ENCODE peak calls at places on chromosomes 7 and 10, in nine cellular contexts. K is breast epithelium, B is HFFc6, T is endothelial cell, O is AG10803, J is right lobe of liver, Y is colonic mucosa, R is neural crest cell, H is IMR-90. Z is an unnamed sample.

GRCh38 chr10:49177391-49178355 is 10.5 kb downstream of the TMEM273 start:
- DNase-seq in K (no peak), B (peak), T (no peak), O (peak), J (no peak), Y (peak), R (no peak), H (peak), Z (no peak)

GRCh38 chr10:126549326-126549725 is 121.2 kb downstream of the C10orf90 start:
- DNase-seq in K (no peak), B (no peak), T (no peak), O (peak), J (no peak), Y (no peak), R (no peak), H (no peak), Z (no peak)

GRCh38 chr10:29648114-29648982 is 13.6 kb upstream of the SVIL start:
- DNase-seq in K (no peak), B (no peak), T (no peak), O (peak), J (no peak), Y (peak), R (no peak), H (peak), Z (no peak)

GRCh38 chr7:139230078-139230477 is 959 bp upstream of the UBN2 start:
- DNase-seq in K (no peak), B (no peak), T (no peak), O (no peak), J (no peak), Y (no peak), R (no peak), H (no peak), Z (no peak)

GRCh38 chr7:8176370-8177081 is 85.4 kb downstream of the ICA1 start:
- DNase-seq in K (no peak), B (no peak), T (no peak), O (no peak), J (no peak), Y (no peak), R (no peak), H (no peak), Z (no peak)

GRCh38 chr10:22251751-22252285 is 34.0 kb upstream of the EBLN1 start:
- DNase-seq in K (peak), B (no peak), T (peak), O (peak), J (peak), Y (peak), R (peak), H (no peak), Z (no peak)

GRCh38 chr7:25988640-25989039 is 163.4 kb upstream of the NFE2L3 start:
- DNase-seq in K (no peak), B (no peak), T (no peak), O (no peak), J (no peak), Y (no peak), R (no peak), H (no peak), Z (no peak)

GRCh38 chr10:131874991-131875451 is 25.8 kb upstream of the PPP2R2D start:
- DNase-seq in K (peak), B (peak), T (peak), O (peak), J (peak), Y (peak), R (peak), H (peak), Z (peak)

GRCh38 chr7:45881759-45882464 is 6.4 kb upstream of the IGFBP1 start:
- DNase-seq in K (no peak), B (peak), T (no peak), O (peak), J (peak), Y (no peak), R (no peak), H (peak), Z (no peak)

GRCh38 chr10:69630651-69631400 is 779 bp downstream of the FAM241B start:
- DNase-seq in K (no peak), B (no peak), T (no peak), O (no peak), J (no peak), Y (no peak), R (no peak), H (no peak), Z (no peak)

GRCh38 chr7:14394786-14395185 is 405.3 kb upstream of the ETV1 start:
- DNase-seq in K (no peak), B (no peak), T (no peak), O (no peak), J (no peak), Y (no peak), R (no peak), H (no peak), Z (no peak)

GRCh38 chr7:95262875-95263274 is 61.5 kb downstream of the PON1 start:
- DNase-seq in K (no peak), B (no peak), T (no peak), O (no peak), J (no peak), Y (no peak), R (no peak), H (no peak), Z (no peak)

GRCh38 chr10:44313706-44314307 is 71.1 kb downstream of the CXCL12 start:
- DNase-seq in K (no peak), B (no peak), T (no peak), O (no peak), J (no peak), Y (no peak), R (no peak), H (no peak), Z (no peak)

GRCh38 chr7:135342887-135343286 is 109.2 kb downstream of the STRA8 start:
- DNase-seq in K (no peak), B (no peak), T (no peak), O (no peak), J (no peak), Y (no peak), R (no peak), H (peak), Z (no peak)

GRCh38 chr10:108411181-108411580 is 1246.7 kb upstream of the SORCS1 start:
- DNase-seq in K (no peak), B (no peak), T (no peak), O (peak), J (no peak), Y (no peak), R (no peak), H (no peak), Z (no peak)

GRCh38 chr7:98214811-98215321 is 3.6 kb downstream of the BHLHA15 start:
- DNase-seq in K (peak), B (no peak), T (no peak), O (no peak), J (peak), Y (no peak), R (no peak), H (no peak), Z (no peak)

GRCh38 chr7:117283371-117283770 is 39.5 kb downstream of the WNT2 start:
- DNase-seq in K (no peak), B (peak), T (no peak), O (peak), J (no peak), Y (no peak), R (no peak), H (peak), Z (no peak)

GRCh38 chr10:10160821-10161312 is 856.8 kb upstream of the CELF2 start:
- DNase-seq in K (no peak), B (no peak), T (no peak), O (no peak), J (peak), Y (no peak), R (no peak), H (no peak), Z (no peak)

GRCh38 chr7:35025391-35025870 is 11.9 kb downstream of the DPY19L1 start:
- DNase-seq in K (no peak), B (no peak), T (no peak), O (no peak), J (no peak), Y (no peak), R (no peak), H (no peak), Z (no peak)

GRCh38 chr7:44239361-44239760 is 38.6 kb downstream of the YKT6 start:
- DNase-seq in K (no peak), B (no peak), T (no peak), O (no peak), J (no peak), Y (no peak), R (no peak), H (no peak), Z (no peak)

DNA sequence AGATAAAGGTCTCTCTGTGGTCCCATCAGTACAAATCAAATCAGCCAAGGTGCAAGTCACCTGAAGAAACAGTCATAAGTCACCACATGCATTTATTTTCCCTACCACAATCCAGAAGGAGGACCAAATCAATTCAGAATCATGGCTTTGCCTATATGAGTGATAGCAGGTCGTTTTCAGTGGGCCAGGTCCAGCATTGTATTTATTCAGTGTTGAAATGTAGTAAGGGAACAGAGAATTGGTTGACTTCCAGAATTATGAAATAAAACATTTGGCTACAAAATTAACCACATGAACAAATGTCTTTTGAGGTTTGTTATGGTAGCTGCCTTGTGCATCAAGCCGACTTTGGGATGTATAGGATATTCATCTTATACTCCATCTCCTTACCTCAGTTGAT is 88.4 kb downstream of the POLR1F start:
- DNase-seq in K (no peak), B (no peak), T (no peak), O (no peak), J (no peak), Y (no peak), R (no peak), H (no peak), Z (no peak)
- TF ChIP-seq CTCF in K (no peak), B (no peak), T (no peak), O (no peak), J (no peak), Y (no peak), R (no peak), H (no peak), Z (no peak)

DNA sequence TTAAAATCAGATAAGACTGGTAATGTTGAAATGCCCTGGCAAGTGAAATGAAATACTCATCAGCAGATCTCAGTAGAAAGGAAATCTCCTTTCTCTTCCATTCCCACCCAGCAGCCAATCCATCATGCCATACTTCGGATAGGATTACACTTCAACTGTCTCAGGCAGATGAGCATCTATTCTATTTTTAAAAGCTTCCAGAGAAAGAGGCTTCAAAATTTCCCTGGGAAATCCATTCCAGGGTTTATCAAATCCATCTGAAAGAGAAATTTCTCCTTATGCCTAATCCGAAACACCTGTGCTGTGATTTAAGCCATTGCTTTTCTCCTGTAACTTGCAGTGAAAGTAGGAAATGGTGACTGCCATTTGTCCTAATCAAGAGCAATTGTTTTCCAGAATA is 60.4 kb upstream of the RAPGEF5 start:
- DNase-seq in K (no peak), B (no peak), T (no peak), O (no peak), J (no peak), Y (no peak), R (no peak), H (no peak), Z (no peak)
- TF ChIP-seq CTCF in K (no peak), B (no peak), T (no peak), O (no peak), J (no peak), Y (no peak), R (no peak), H (no peak), Z (no peak)

GRCh38 chr7:105583061-105583460 is 1.8 kb upstream of the EFCAB10 start:
- DNase-seq in K (no peak), B (no peak), T (no peak), O (no peak), J (no peak), Y (no peak), R (no peak), H (no peak), Z (no peak)

GRCh38 chr7:105580022-105580740 is 1.1 kb downstream of the EFCAB10 start:
- DNase-seq in K (no peak), B (no peak), T (no peak), O (no peak), J (no peak), Y (no peak), R (no peak), H (no peak), Z (no peak)

GRCh38 chr7:105584165-105584564 is 2.9 kb upstream of the EFCAB10 start:
- DNase-seq in K (no peak), B (no peak), T (no peak), O (no peak), J (no peak), Y (no peak), R (no peak), H (no peak), Z (no peak)

GRCh38 chr7:105578496-105578895 is 2.8 kb downstream of the EFCAB10 start:
- DNase-seq in K (no peak), B (no peak), T (no peak), O (peak), J (no peak), Y (no peak), R (no peak), H (peak), Z (no peak)

GRCh38 chr7:105581066-105581811 is at the start of gene EFCAB10:
- DNase-seq in K (peak), B (peak), T (peak), O (peak), J (peak), Y (peak), R (peak), H (peak), Z (peak)
- TF ChIP-seq CTCF in K (no peak), B (no peak), T (no peak), O (no peak), J (no peak), Y (no peak), R (peak), H (no peak), Z (no peak)

GRCh38 chr7:39948932-39949928 is 826 bp upstream of the CDK13 start:
- DNase-seq in K (peak), B (peak), T (peak), O (peak), J (peak), Y (peak), R (peak), H (peak), Z (peak)
- TF ChIP-seq CTCF in K (peak), B (no peak), T (no peak), O (no peak), J (no peak), Y (no peak), R (no peak), H (no peak), Z (no peak)

Z was measured in mesothelial cell of epicardium.